ENCODE peak calls at places on chromosome 18, in four cellular contexts. A is neural crest cell, S is IMR-90, I is fibroblast of lung. G is an unnamed sample.
A peak's percentile ranks its signal among the peaks of the same experiment; 100 is the strongest.

GRCh38 chr18:39841133-39842041 is 2113.6 kb upstream of the PIK3C3 start:
- DNase-seq in A (peak; percentile 59), I (peak; percentile 67), S (peak; percentile 50), G (peak; percentile 38)

GRCh38 chr18:22604986-22605421 is 187.3 kb upstream of the CTAGE1 start:
- DNase-seq in A (no peak), S (no peak), I (no peak), G (no peak)

GRCh38 chr18:80246656-80247402 is 485 bp downstream of the PARD6G start:
- DNase-seq in A (peak; percentile 45), I (peak; percentile 26), S (no peak), G (peak; percentile 35)

GRCh38 chr18:70135604-70136003 is 69.9 kb downstream of the RTTN start:
- DNase-seq in I (no peak), A (no peak), S (no peak), G (no peak)

GRCh38 chr18:74226156-74226555 is 65.6 kb downstream of the CYB5A start:
- DNase-seq in S (no peak), I (no peak), A (no peak), G (no peak)

GRCh38 chr18:74147491-74147778 is 199 bp downstream of the FBXO15 start:
- DNase-seq in I (no peak), S (no peak), A (no peak), G (no peak)

GRCh38 chr18:777021-777420 is 35.0 kb downstream of the YES1 start:
- DNase-seq in S (peak; percentile 48), I (peak; percentile 46), A (no peak), G (no peak)

GRCh38 chr18:741931-742512 is 29.6 kb upstream of the ENOSF1 start:
- DNase-seq in A (no peak), S (peak; percentile 63), I (peak; percentile 47), G (no peak)

GRCh38 chr18:10006261-10006903 is 92.6 kb downstream of the VAPA start:
- DNase-seq in A (no peak), I (peak; percentile 31), S (peak; percentile 28), G (no peak)

GRCh38 chr18:76455015-76455676 is 39.9 kb downstream of the ZNF516 start:
- DNase-seq in A (no peak), I (no peak), S (no peak), G (no peak)

GRCh38 chr18:59308201-59309014 is 10.0 kb downstream of the CPLX4 start:
- DNase-seq in I (peak; percentile 51), A (peak; percentile 85), S (peak; percentile 45), G (peak; percentile 85)

GRCh38 chr18:3816601-3817363 is 366.8 kb downstream of the TGIF1 start:
- DNase-seq in A (no peak), I (peak; percentile 95), S (peak; percentile 99), G (no peak)

GRCh38 chr18:21194871-21195771 is 46.9 kb upstream of the GREB1L start:
- DNase-seq in A (no peak), I (peak; percentile 42), S (peak; percentile 58), G (no peak)

GRCh38 chr18:72871091-72871490 is 3.3 kb upstream of the NETO1 start:
- DNase-seq in I (peak; percentile 41), A (no peak), S (peak; percentile 6), G (no peak)

DNA sequence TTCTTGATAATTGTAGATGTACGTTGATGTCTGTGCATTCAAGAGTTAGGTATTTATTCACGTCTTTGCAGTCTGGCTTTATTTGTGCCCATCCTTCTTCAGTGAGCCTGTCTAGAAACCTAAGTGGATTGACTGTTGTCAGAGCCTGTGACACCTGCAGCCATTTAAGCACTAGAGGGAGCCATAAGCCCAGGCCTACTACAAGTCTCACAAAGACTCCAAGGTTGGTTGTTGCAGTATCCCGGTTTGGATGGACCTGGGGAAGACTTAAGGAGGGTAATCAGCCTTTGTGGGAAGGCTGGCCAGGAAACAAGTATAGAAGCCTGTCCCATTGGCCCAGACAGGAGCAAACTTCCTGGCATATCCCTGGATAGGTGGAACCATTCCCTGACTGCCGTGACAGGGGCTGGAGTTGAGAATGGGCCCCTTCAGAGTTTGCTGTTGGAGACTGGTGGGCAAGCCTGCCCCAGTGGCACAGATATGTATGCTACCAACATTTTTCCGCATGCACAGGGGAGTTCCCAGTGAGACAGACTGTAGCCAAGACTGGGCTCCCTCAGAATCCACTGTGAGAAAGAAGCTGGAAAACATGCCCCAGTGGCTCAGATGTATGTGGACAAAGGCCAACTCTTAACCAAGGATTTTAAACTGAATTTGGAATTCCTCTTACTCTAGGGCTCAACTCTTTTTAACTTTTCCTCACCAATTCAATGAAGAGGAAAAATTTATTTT is 9.3 kb upstream of the LRRC30 start:
- DNase-seq in A (peak; percentile 52), I (peak; percentile 62), S (peak; percentile 69), G (no peak)
- TF ChIP-seq CTCF in A (peak; percentile 82), I (peak; percentile 92), S (peak; percentile 79), G (no peak)

GRCh38 chr18:23884712-23885375 is 129.7 kb upstream of the TTC39C start:
- DNase-seq in I (no peak), A (no peak), S (no peak), G (peak; percentile 80)
- TF ChIP-seq CTCF in I (no peak), A (no peak), S (no peak), G (no peak)

DNA sequence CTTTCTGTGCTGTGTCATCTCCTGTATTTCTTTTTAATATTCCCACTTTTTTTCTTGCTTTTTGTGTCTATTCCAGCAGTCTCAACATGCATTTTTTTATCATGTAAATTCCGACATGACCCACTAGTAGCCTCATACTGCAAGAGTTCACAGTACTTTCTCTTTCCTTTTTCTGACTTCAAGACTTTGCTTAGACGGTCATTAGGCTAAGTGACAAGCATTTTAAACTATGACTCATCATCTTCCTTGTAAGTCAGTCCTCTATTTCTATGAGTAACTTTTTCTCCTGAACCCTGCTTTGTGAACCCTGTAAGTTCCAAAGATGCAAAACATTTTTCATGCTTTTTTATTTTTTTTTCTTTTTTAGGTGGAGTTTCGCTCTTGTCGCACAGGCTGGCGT is 381.2 kb downstream of the TXNL1 start:
- DNase-seq in A (no peak), S (peak; percentile 96), I (peak; percentile 98), G (no peak)
- TF ChIP-seq CTCF in A (no peak), S (peak; percentile 5), I (no peak), G (no peak)

DNA sequence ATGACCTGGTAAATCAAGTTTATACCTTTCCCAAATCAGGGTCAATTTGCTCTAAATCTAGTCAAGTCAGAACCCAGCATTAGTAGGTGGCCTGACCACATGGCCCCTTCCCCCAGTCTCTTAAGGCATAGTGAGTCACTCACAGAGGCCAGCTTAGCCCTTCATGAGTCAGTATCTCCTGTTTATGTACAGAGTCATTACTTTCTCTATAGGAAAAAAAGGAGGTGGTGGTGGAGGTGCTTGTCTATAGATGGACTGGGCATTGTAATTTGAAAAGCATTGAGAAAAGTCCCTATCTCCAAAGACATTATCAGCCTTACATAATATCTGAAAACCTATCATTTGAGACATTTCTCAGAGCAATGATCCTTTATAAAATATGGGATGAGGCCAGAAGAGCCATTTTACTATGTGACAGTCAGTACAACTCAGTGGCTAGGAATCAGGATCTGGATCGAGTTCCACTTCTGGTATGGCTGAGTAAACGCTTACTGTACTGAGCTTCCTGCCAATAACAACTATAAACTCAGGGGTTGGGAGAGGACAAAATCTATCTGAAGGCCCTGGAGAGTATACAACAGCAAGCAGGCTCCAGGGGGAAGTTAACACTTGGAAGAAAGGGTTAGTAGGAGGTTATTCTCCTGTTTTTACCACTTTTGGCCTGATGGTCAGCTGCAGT is 22.5 kb upstream of the SIGLEC15 start:
- DNase-seq in A (no peak), S (peak; percentile 99), I (peak; percentile 100), G (no peak)
- TF ChIP-seq CTCF in A (no peak), S (no peak), I (no peak), G (no peak)

GRCh38 chr18:45926691-45927090 is 40.4 kb downstream of the EPG5 start:
- DNase-seq in A (no peak), S (no peak), I (no peak), G (no peak)

GRCh38 chr18:45932708-45933107 is 34.4 kb downstream of the EPG5 start:
- DNase-seq in I (no peak), S (no peak), A (no peak), G (no peak)

GRCh38 chr18:45935591-45936335 is 31.4 kb downstream of the EPG5 start:
- DNase-seq in S (peak; percentile 75), I (peak; percentile 91), A (no peak), G (no peak)

DNA sequence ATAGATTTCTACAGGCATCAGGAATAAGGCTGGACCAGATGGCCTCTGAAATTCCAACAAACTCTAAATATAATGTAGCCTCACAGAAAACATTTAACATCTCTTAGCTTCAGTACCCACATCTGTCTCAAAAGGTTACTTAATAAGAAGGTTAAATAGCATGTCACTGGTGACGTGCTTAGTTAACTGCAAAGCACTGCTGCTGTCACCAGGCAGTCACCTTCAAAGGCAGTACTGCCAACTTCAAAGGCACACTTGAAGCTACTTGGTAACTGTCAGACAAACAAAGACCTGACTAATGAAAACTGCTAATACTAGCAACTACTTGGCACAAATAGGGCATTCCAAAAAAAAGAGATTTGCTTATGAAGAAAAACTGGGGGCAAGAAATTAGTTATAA is 36.2 kb downstream of the EPG5 start:
- DNase-seq in A (no peak), I (no peak), S (no peak), G (no peak)
- TF ChIP-seq CTCF in A (no peak), I (no peak), S (no peak), G (no peak)

GRCh38 chr18:31587538-31587937 is 4.1 kb upstream of the TTR start:
- DNase-seq in I (peak; percentile 17), A (no peak), S (peak; percentile 1), G (no peak)

GRCh38 chr18:31590570-31590969 is 1.1 kb upstream of the TTR start:
- DNase-seq in A (no peak), S (no peak), I (no peak), G (no peak)

GRCh38 chr18:31591113-31591512 is 564 bp upstream of the TTR start:
- DNase-seq in A (no peak), S (no peak), I (no peak), G (no peak)

GRCh38 chr18:31592520-31593157 is 962 bp downstream of the TTR start:
- DNase-seq in I (no peak), S (no peak), A (no peak), G (no peak)

GRCh38 chr18:31591628-31592027 is at the start of gene TTR:
- DNase-seq in I (no peak), S (no peak), A (no peak), G (no peak)
- TF ChIP-seq CTCF in I (no peak), S (no peak), A (no peak), G (no peak)

DNA sequence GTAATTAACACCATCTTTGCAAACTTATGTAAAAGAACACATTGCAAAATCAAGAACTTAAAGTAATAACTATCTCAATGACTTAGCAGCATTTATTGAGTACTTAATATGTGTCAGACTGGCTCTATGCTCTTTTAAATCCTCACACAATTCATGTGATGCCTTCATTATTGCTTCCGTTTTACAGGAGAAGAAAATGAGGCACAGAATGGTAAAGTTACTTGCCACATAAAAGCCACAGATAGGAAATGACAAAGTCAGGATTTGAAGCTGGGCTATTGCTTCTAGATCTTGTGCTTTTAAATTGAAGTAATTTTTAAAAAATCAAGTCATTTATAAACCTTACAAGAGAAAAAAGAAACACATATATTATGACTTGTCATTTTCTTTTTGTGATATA is 174.2 kb downstream of the WDR7 start:
- DNase-seq in I (no peak), S (no peak), A (no peak), G (no peak)
- TF ChIP-seq CTCF in I (no peak), S (no peak), A (no peak), G (no peak)

GRCh38 chr18:24935008-24935407 is 417.0 kb downstream of the ZNF521 start:
- DNase-seq in S (no peak), I (no peak), A (no peak), G (no peak)

GRCh38 chr18:24934231-24934932 is 417.6 kb downstream of the ZNF521 start:
- DNase-seq in S (no peak), I (no peak), A (no peak), G (no peak)

GRCh38 chr18:24940416-24940815 is 411.6 kb downstream of the ZNF521 start:
- DNase-seq in S (no peak), I (no peak), A (no peak), G (no peak)

GRCh38 chr18:24935896-24936295 is 416.1 kb downstream of the ZNF521 start:
- DNase-seq in A (no peak), S (no peak), I (no peak), G (no peak)

GRCh38 chr18:24937624-24938285 is 414.2 kb downstream of the ZNF521 start:
- DNase-seq in A (no peak), S (no peak), I (no peak), G (no peak)
- TF ChIP-seq CTCF in A (no peak), S (no peak), I (no peak), G (no peak)

G was measured in mucosa of descending colon.